ENCODE peak calls at places on chromosomes 7 and 10, in four cellular contexts. G is K562, U is A549, M is H1. L is an unnamed sample.

GRCh38 chr10:95276367-95277200 is 14.2 kb downstream of the PDLIM1 start:
- DNase-seq in U (no peak), G (no peak), M (no peak), L (no peak)

GRCh38 chr10:95275726-95276366 is 15.0 kb downstream of the PDLIM1 start:
- DNase-seq in M (no peak), G (no peak), U (no peak), L (no peak)

GRCh38 chr10:132539431-132539839 is 1.8 kb downstream of the INPP5A start:
- DNase-seq in U (no peak), G (no peak), M (no peak), L (no peak)

GRCh38 chr7:90692396-90692795 is 96.3 kb downstream of the CDK14 start:
- DNase-seq in U (no peak), M (no peak), G (no peak), L (no peak)

GRCh38 chr10:129546106-129546505 is 79.1 kb downstream of the MGMT start:
- DNase-seq in G (no peak), M (no peak), U (no peak), L (no peak)

GRCh38 chr10:127433951-127434350 is 115.2 kb upstream of the NPS start:
- DNase-seq in U (no peak), G (no peak), M (no peak), L (no peak)

GRCh38 chr7:69336976-69337375 is 261.3 kb upstream of the AUTS2 start:
- DNase-seq in U (no peak), M (no peak), G (no peak), L (no peak)

GRCh38 chr7:70303780-70304179 is 705.5 kb downstream of the AUTS2 start:
- DNase-seq in U (no peak), M (no peak), G (no peak), L (no peak)

GRCh38 chr10:133461841-133462240 is 8.1 kb downstream of the SCART1 start:
- DNase-seq in G (no peak), U (no peak), M (no peak), L (no peak)

GRCh38 chr7:131800008-131800407 is 243.6 kb upstream of the PODXL start:
- DNase-seq in M (no peak), U (no peak), G (no peak), L (no peak)

GRCh38 chr10:97734021-97734420 is 2.9 kb upstream of the ZFYVE27 start:
- DNase-seq in G (no peak), U (no peak), M (no peak), L (no peak)

GRCh38 chr10:97737770-97738265 is 890 bp downstream of the ZFYVE27 start:
- DNase-seq in M (no peak), G (no peak), U (no peak), L (no peak)

GRCh38 chr10:97736403-97736901 is 476 bp upstream of the ZFYVE27 start:
- DNase-seq in U (no peak), M (no peak), G (no peak), L (no peak)

GRCh38 chr10:97738616-97739015 is 1.7 kb downstream of the ZFYVE27 start:
- DNase-seq in G (peak; percentile 53), M (no peak), U (no peak), L (no peak)

GRCh38 chr10:97736902-97737769 is at the start of gene ZFYVE27:
- DNase-seq in M (peak; percentile 97), U (peak; percentile 96), G (peak; percentile 98), L (peak; percentile 87)
- TF ChIP-seq EP300 in M (no peak), U (no peak), G (no peak), L (no peak)

DNA sequence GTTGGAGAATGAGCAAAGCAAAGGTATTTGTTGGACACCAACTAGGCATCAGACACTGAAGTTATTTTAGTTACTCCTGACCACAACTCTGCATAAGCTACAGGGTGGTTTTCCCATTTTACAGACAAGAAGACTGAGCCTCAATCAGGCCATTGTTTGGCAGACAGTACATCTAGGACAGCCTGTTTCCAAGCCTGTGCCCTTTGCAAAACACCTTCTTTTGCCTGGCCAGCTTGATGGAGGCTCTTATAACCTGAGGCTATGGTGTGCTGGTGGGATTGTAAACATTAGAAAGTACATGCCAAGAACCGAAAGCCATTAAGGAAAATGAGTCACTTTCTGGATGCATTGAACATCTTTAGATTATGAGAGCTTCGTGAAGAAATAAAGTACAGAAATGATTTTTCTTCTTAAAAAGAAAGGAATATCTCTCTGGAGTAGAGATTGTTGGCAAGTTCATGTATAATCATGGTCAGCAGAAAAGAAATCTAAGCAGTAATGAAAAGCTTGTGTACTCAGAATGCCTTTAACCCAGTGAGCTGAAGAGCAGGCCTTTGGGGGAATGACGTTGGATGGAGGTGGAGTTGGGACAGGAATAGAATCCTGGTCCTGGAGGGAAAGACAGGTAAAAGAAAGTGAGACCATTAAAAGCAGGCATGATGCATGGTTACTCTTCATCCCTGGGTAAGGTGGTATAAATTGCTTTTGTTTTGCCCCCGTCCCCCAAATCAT is 140.6 kb downstream of the KIAA1217 start:
- DNase-seq in M (no peak), U (no peak), G (no peak), L (no peak)
- TF ChIP-seq RNF2 in M (no peak), U (no peak), G (no peak), L (no peak)

GRCh38 chr10:109105725-109106124 is 817.6 kb downstream of the XPNPEP1 start:
- DNase-seq in U (no peak), G (no peak), M (no peak), L (no peak)
- TF ChIP-seq EP300 in U (no peak), G (no peak), M (no peak), L (no peak)

DNA sequence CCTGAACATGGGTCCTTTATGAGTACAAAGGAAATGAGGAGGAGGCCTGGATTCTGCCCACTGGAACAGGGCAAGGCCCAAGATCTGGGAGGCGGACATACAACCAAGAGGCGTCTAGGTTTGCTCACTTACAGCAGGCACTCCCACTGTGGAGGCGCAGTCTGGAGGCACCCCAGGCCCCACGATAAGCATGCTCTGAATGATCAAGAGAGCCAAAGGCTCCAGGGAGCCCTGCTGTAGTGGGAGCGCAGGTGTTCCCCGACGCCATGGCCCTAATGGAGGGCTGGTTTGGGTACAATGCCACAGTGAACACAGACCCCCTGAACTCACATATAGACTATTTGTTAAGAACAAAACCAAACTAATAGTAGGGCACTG is 88.1 kb downstream of the FAM53B start:
- DNase-seq in G (no peak), U (no peak), M (no peak), L (no peak)
- TF ChIP-seq RNF2 in G (no peak), U (no peak), M (no peak), L (no peak)

DNA sequence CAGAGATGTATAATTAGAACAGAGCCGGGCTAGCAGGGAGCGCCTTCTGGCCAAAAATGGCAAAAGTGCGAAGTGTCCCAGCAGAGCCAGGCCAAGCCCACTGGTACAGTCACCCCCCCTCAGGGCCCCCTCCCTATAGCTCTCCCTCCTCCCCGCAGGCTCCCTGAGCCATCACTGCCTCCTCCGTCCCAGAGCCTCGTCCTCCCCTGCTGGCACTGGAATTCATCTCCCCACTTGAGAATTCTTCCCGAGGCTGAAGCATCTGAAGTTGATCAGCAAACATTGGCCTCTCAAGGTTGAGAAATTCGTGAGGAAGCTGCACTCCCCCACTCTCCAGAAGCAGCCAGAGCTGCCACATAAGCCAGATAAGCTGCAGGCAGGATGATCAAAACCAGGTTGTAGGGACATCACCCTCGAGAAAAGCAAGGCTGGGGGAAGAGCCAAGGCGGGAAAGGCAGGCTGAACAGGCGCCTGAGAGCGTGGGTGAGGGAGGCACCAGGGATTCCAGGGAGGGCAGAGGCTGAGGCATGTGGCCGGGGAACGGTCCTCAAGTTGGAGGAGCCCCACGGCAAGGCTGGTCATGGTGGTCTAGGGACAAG is 23.4 kb downstream of the CAMK2G start:
- DNase-seq in U (no peak), G (no peak), M (no peak), L (no peak)
- TF ChIP-seq EP300 in U (no peak), G (no peak), M (no peak), L (no peak)

GRCh38 chr10:103780242-103781149 is 74.9 kb downstream of the SH3PXD2A start:
- DNase-seq in G (no peak), U (no peak), M (no peak), L (no peak)

GRCh38 chr10:103783686-103784085 is 71.7 kb downstream of the SH3PXD2A start:
- DNase-seq in M (no peak), G (no peak), U (no peak), L (no peak)

GRCh38 chr10:103784089-103784488 is 71.3 kb downstream of the SH3PXD2A start:
- DNase-seq in U (no peak), M (no peak), G (no peak), L (no peak)

GRCh38 chr10:103778358-103779139 is 76.8 kb downstream of the SH3PXD2A start:
- DNase-seq in U (no peak), M (no peak), G (no peak), L (no peak)

GRCh38 chr10:103781329-103782061 is 73.9 kb downstream of the SH3PXD2A start:
- DNase-seq in U (peak; percentile 69), M (no peak), G (no peak), L (peak; percentile 78)
- TF ChIP-seq RNF2 in U (no peak), M (no peak), G (no peak), L (no peak)

DNA sequence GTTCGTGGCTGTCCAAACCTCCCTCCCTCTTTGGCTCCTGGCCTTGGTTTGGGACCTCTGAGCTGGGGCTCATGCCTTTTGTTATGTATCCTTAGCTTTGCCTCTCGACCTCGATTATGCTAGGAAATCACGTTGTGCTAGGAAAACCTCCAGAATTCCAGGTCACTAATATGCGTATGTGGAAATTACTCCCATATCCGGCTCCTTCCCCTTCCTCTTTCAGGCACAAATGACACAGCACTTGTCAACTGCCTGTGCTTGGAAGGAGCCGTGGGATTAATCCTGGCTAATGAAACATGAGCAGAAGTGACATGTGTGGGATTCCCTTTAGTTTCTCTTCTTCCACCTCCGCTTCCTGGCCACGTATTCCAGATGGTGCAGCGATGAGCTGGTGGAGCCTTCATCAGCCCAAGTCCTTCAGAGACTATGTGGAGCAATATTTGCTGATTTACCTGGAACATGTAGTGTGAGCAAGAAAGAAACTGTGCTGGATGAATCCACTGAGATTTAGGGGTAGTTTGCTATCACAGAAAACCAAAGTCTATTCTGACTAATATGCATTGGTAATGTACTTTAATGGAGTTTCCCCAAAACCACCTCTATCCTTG is 149.2 kb downstream of the REEP3 start:
- DNase-seq in M (no peak), G (no peak), U (no peak), L (no peak)
- TF ChIP-seq EP300 in M (no peak), G (no peak), U (no peak), L (no peak)

GRCh38 chr7:116511552-116512523 is 12.3 kb downstream of the CAV2 start:
- DNase-seq in M (no peak), U (peak; percentile 82), G (peak; percentile 34), L (peak; percentile 10)
- TF ChIP-seq RNF2 in M (no peak), U (no peak), G (peak; percentile 67), L (no peak)

GRCh38 chr10:6917125-6917524 is 337.0 kb upstream of the PRKCQ start:
- DNase-seq in M (no peak), G (no peak), U (no peak), L (no peak)
- TF ChIP-seq EP300 in M (no peak), G (no peak), U (no peak), L (no peak)